ENCODE peak calls at places on chromosome 12, in ten cellular contexts. J, C, Y, M, L, D, X, Q, V and B are unnamed samples. For H3K27me3, the result is how much of the 10 kb centered on the place peaks cover.

GRCh38 chr12:93351726-93352125 is 26.0 kb upstream of the NUDT4 start:
- DNase-seq in Q (no peak), X (no peak), V (no peak), D (no peak), Y (no peak), J (no peak), M (no peak), C (no peak), L (no peak), B (no peak)

GRCh38 chr12:77152623-77153193 is 87.3 kb upstream of the E2F7 start:
- DNase-seq in M (no peak), V (no peak), L (no peak), Q (no peak), C (no peak), D (peak), Y (peak), X (no peak), J (no peak), B (no peak)

GRCh38 chr12:107372229-107372658 is 278.9 kb upstream of the CRY1 start:
- DNase-seq in L (no peak), D (no peak), C (no peak), Q (no peak), J (no peak), Y (no peak), M (no peak), V (no peak), X (no peak), B (peak)

GRCh38 chr12:67705394-67706370 is 57.1 kb downstream of the DYRK2 start:
- DNase-seq in J (no peak), Q (no peak), M (no peak), C (no peak), L (no peak), Y (no peak), D (no peak), X (no peak), V (no peak), B (no peak)

GRCh38 chr12:113104953-113105510 is 30.5 kb downstream of the RASAL1 start:
- DNase-seq in C (no peak), M (no peak), L (no peak), D (no peak), V (no peak), X (no peak), Y (no peak), J (no peak), Q (no peak), B (no peak)

GRCh38 chr12:112468041-112468440 is 49.3 kb downstream of the PTPN11 start:
- DNase-seq in C (no peak), J (no peak), M (no peak), V (no peak), X (no peak), D (no peak), Q (no peak), L (no peak), Y (no peak), B (no peak)

GRCh38 chr12:109910969-109911348 is 10.9 kb downstream of the TCHP start:
- DNase-seq in V (no peak), D (peak), L (peak), X (no peak), Y (peak), M (no peak), J (no peak), Q (no peak), C (no peak), B (no peak)

GRCh38 chr12:42325326-42325775 is 543 bp downstream of the ZCRB1 start:
- DNase-seq in C (no peak), Y (no peak), X (no peak), V (no peak), J (no peak), D (no peak), Q (no peak), M (no peak), L (no peak), B (no peak)

GRCh38 chr12:7047318-7047717 is 13.2 kb upstream of the C1S start:
- DNase-seq in M (no peak), V (no peak), J (no peak), Q (no peak), C (no peak), D (no peak), L (no peak), Y (no peak), X (no peak), B (no peak)

GRCh38 chr12:6936642-6937480 is 6.8 kb upstream of the RNU7-1 start:
- DNase-seq in D (no peak), J (peak), C (peak), V (no peak), Y (peak), X (no peak), Q (no peak), L (peak), M (no peak), B (no peak)

GRCh38 chr12:5292651-5293050 is 139.3 kb upstream of the NTF3 start:
- DNase-seq in C (no peak), L (no peak), Q (no peak), J (no peak), V (no peak), X (no peak), D (no peak), Y (no peak), M (no peak), B (no peak)

GRCh38 chr12:42979746-42980145 is 390.2 kb upstream of the PRICKLE1 start:
- DNase-seq in Y (no peak), Q (no peak), M (no peak), V (no peak), X (no peak), L (no peak), D (no peak), J (no peak), C (no peak), B (no peak)

GRCh38 chr12:69545081-69545480 is 40.2 kb upstream of the CCT2 start:
- DNase-seq in V (no peak), Q (no peak), M (no peak), X (no peak), D (no peak), Y (no peak), L (no peak), C (no peak), J (no peak), B (no peak)

GRCh38 chr12:21848192-21848591 is 73.7 kb upstream of the KCNJ8 start:
- DNase-seq in J (no peak), M (no peak), X (no peak), C (no peak), Q (no peak), D (no peak), Y (no peak), V (no peak), L (no peak), B (no peak)

GRCh38 chr12:3748620-3749019 is 4.3 kb downstream of the CRACR2A start:
- DNase-seq in Q (no peak), V (no peak), Y (no peak), X (no peak), L (no peak), D (no peak), J (no peak), C (no peak), M (no peak), B (no peak)

GRCh38 chr12:51318846-51319570 is 5.0 kb downstream of the BIN2 start:
- DNase-seq in C (no peak), J (no peak), Q (no peak), V (no peak), D (no peak), X (no peak), L (no peak), Y (no peak), M (no peak), B (peak)

GRCh38 chr12:111413442-111414086 is 7.8 kb downstream of the SH2B3 start:
- DNase-seq in Y (no peak), D (no peak), M (no peak), Q (no peak), C (no peak), J (no peak), X (no peak), V (no peak), L (no peak), B (no peak)

GRCh38 chr12:82479511-82479910 is 121.2 kb downstream of the METTL25 start:
- DNase-seq in L (no peak), Q (no peak), Y (peak), J (no peak), C (no peak), V (no peak), X (no peak), D (no peak), M (no peak), B (no peak)

GRCh38 chr12:52766351-52767019 is 10.7 kb downstream of the KRT76 start:
- DNase-seq in M (no peak), D (no peak), V (no peak), Q (no peak), Y (no peak), X (no peak), C (no peak), L (no peak), J (no peak), B (no peak)

GRCh38 chr12:6570264-6570887 is 2.3 kb upstream of the NOP2 start:
- DNase-seq in Y (peak), J (no peak), L (peak), X (peak), D (peak), C (peak), Q (no peak), V (peak), M (no peak), B (peak)

GRCh38 chr12:57849035-57849434 is 2.5 kb upstream of the CTDSP2 start:
- DNase-seq in Y (no peak), C (no peak), Q (no peak), M (no peak), L (no peak), V (no peak), D (no peak), X (no peak), J (no peak), B (no peak)

GRCh38 chr12:125330645-125331341 is 265.6 kb downstream of the AACS start:
- DNase-seq in J (peak), D (peak), X (peak), M (peak), Q (peak), V (peak), L (peak), Y (peak), C (peak), B (peak)

GRCh38 chr12:46661161-46661845 is 164.5 kb downstream of the SLC38A4 start:
- DNase-seq in X (peak), Q (peak), D (peak), Y (peak), J (no peak), V (peak), C (no peak), L (no peak), M (no peak), B (no peak)

GRCh38 chr12:23473071-23473470 is 476.4 kb downstream of the SOX5 start:
- DNase-seq in X (no peak), M (no peak), L (no peak), D (no peak), J (no peak), C (no peak), Y (no peak), Q (no peak), V (no peak), B (no peak)

GRCh38 chr12:101480849-101481248 is 5.7 kb downstream of the SPIC start:
- DNase-seq in Y (no peak), X (no peak), J (no peak), C (no peak), L (no peak), V (no peak), M (no peak), Q (no peak), D (no peak), B (no peak)

GRCh38 chr12:42887657-42888056 is 298.1 kb upstream of the PRICKLE1 start:
- DNase-seq in V (no peak), M (no peak), X (no peak), D (no peak), Q (no peak), L (no peak), Y (no peak), J (no peak), C (no peak), B (no peak)

GRCh38 chr12:129196927-129197326 is 343.6 kb downstream of the GLT1D1 start:
- DNase-seq in Q (no peak), C (no peak), X (no peak), Y (no peak), J (no peak), M (no peak), D (no peak), L (no peak), V (no peak), B (no peak)

GRCh38 chr12:93912086-93912733 is 235.0 kb downstream of the CRADD start:
- DNase-seq in X (no peak), C (no peak), L (no peak), M (no peak), D (no peak), V (no peak), Q (no peak), J (no peak), Y (no peak), B (no peak)

GRCh38 chr12:18837025-18837424 is 99.1 kb downstream of the CAPZA3 start:
- DNase-seq in C (no peak), V (no peak), D (no peak), Y (no peak), L (no peak), X (peak), Q (no peak), J (peak), M (no peak), B (no peak)

GRCh38 chr12:25984759-25985158 is 26.3 kb downstream of the RASSF8 start:
- DNase-seq in M (no peak), D (no peak), J (no peak), X (no peak), Q (no peak), L (no peak), V (no peak), Y (no peak), C (no peak), B (no peak)
- H3K27me3 ChIP-seq in M (under half), D (under half), J (under half), X (under half), Q (under half), L (under half), V (under half), Y (under half), C (under half), B (under half)

GRCh38 chr12:108647936-108648287 is 14.2 kb upstream of the SELPLG start:
- DNase-seq in J (no peak), V (no peak), D (no peak), L (no peak), Y (no peak), C (no peak), X (no peak), Q (no peak), M (no peak), B (no peak)

GRCh38 chr12:108649668-108650067 is 16.0 kb upstream of the SELPLG start:
- DNase-seq in M (no peak), X (no peak), D (no peak), Q (no peak), C (no peak), V (no peak), L (no peak), Y (no peak), J (no peak), B (no peak)

GRCh38 chr12:108647199-108647935 is 13.7 kb upstream of the SELPLG start:
- DNase-seq in V (no peak), L (no peak), J (no peak), D (no peak), Y (peak), Q (no peak), M (no peak), C (no peak), X (no peak), B (no peak)

GRCh38 chr12:108649126-108649525 is 15.4 kb upstream of the SELPLG start:
- DNase-seq in D (no peak), Y (no peak), V (no peak), Q (no peak), X (no peak), M (no peak), J (no peak), C (no peak), L (no peak), B (no peak)

DNA sequence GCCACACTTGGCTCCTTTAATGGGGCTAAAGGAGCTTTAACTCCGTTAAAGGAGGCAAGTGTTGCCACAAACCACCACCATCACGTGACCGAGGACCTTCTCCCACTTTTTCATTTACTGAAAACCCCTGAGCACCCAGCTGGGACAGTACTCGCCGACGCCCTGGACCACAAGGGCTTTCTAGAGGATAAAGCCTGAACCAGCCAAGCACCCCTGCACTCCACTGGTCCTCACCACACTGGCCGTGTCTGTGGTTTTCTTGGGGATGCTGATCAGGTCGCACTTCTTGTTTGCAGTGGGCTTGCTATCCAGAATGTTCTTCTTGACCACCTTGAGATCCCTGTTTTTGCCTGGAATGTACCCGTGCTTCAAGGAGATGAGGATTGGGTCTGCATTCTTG is 14.7 kb upstream of the SELPLG start:
- DNase-seq in J (no peak), Q (no peak), V (no peak), Y (no peak), M (no peak), C (no peak), L (no peak), X (no peak), D (no peak), B (no peak)
- H3K27ac ChIP-seq in J (peak), Q (peak), V (no peak), Y (no peak), M (peak), C (no peak), L (no peak), X (no peak), D (no peak), B (no peak)

GRCh38 chr12:89345830-89346740 is 6.2 kb downstream of the DUSP6 start:
- DNase-seq in C (no peak), X (no peak), Y (peak), J (no peak), Q (peak), D (no peak), V (peak), M (no peak), L (peak), B (no peak)

GRCh38 chr12:89348894-89349669 is 3.2 kb downstream of the DUSP6 start:
- DNase-seq in M (no peak), Y (no peak), Q (no peak), V (no peak), J (no peak), L (no peak), D (no peak), C (no peak), X (no peak), B (no peak)

GRCh38 chr12:89346741-89347324 is 5.5 kb downstream of the DUSP6 start:
- DNase-seq in Q (peak), C (no peak), M (no peak), L (no peak), D (peak), J (peak), X (no peak), Y (peak), V (no peak), B (no peak)

GRCh38 chr12:89345376-89345775 is 6.9 kb downstream of the DUSP6 start:
- DNase-seq in V (no peak), D (no peak), J (no peak), M (no peak), L (no peak), C (no peak), Q (no peak), Y (no peak), X (no peak), B (no peak)

DNA sequence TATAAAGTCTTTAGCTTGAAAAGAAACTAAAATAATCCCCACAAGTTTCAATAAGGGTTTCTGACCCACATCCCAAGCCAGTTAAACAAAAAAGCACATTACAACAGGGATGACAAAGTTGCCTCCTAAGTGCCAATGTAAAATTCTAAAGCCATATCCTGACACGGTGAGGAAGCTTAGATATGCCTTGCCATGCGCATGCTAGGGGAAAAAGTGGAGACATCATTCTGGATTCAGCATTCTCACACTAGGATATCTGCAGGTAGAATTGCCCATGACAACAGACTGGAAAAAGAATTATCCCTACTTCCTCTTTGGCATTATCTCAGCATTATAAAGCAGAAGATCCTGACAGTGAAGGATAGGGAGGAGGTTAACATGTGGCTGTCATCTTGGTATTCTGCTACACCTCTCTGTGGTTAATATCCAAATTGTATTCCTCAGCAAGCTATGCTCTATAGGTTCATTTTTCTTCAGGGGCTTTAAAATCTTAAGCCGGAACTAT is 4.9 kb downstream of the DUSP6 start:
- DNase-seq in Q (no peak), Y (no peak), J (no peak), M (no peak), C (no peak), L (no peak), V (no peak), X (no peak), D (no peak), B (no peak)
- H3K27me3 ChIP-seq in Q (under half), Y (under half), J (under half), M (under half), C (under half), L (under half), V (under half), X (under half), D (under half), B (under half)

GRCh38 chr12:74328623-74329022 is 209.0 kb upstream of the ATXN7L3B start:
- DNase-seq in Q (no peak), V (no peak), D (no peak), X (no peak), Y (peak), M (no peak), L (no peak), J (no peak), C (no peak), B (no peak)
- H3K27ac ChIP-seq in Q (no peak), V (no peak), D (no peak), X (no peak), Y (no peak), M (no peak), L (no peak), J (no peak), C (no peak), B (no peak)

DNA sequence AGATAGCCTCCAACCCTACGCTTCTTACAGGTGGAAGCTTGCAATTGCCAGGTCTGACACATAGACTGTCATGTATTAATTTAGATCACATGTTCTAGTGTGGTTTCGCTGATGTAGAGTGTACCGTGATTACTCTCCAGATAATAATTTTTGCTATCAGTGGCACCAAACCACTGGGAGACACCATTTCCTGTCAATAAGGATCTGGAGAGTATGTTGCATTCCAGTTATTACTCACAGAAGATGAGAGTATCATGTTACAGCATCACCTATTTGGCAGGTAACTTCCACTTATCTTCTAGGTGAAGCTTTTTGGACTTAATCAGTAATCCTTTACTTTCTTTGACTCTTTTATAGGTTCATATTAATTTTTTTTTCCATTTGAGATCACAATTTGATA is 147.2 kb downstream of the HELB start:
- DNase-seq in L (no peak), D (no peak), M (no peak), X (no peak), J (no peak), Y (no peak), V (no peak), Q (no peak), C (no peak), B (no peak)
- H3K27me3 ChIP-seq in L (under half), D (under half), M (under half), X (under half), J (under half), Y (under half), V (under half), Q (under half), C (under half), B (under half)

DNA sequence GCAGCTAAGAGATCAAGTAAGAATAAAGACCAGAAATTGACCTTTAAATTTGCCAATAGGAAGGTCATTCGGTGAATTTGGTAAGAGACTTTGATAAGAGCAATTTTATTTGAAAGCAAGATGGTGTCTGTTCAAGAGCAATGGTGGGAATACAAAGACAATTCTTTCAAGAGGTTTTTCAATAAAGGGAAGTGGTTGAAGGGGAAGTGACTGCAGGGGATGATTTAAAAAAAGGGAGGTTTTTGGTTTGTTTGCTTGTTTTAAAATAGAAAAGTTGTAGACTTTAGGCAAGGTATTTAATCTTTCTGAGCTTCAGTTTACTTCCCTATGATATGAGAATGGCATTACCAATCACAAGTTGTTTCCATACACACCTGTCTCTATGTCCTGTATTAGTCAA is 4.3 kb upstream of the APPL2 start:
- DNase-seq in J (no peak), D (no peak), Y (no peak), Q (no peak), M (no peak), C (no peak), V (no peak), X (no peak), L (no peak), B (no peak)
- H3K27ac ChIP-seq in J (no peak), D (no peak), Y (no peak), Q (no peak), M (no peak), C (no peak), V (no peak), X (no peak), L (no peak), B (no peak)

GRCh38 chr12:54998958-54999510 is 14.5 kb upstream of the TESPA1 start:
- DNase-seq in Y (no peak), Q (no peak), M (no peak), C (no peak), X (no peak), L (no peak), J (no peak), D (no peak), V (no peak), B (no peak)
- H3K27me3 ChIP-seq in Y (under half), Q (under half), M (under half), C (under half), X (under half), L (under half), J (under half), D (under half), V (under half), B (under half)

GRCh38 chr12:20096430-20096829 is 271.9 kb upstream of the PDE3A start:
- DNase-seq in V (no peak), L (no peak), D (no peak), X (no peak), C (no peak), M (no peak), Q (no peak), Y (no peak), J (no peak), B (no peak)
- H3K27ac ChIP-seq in V (no peak), L (no peak), D (no peak), X (no peak), C (no peak), M (no peak), Q (peak), Y (no peak), J (no peak), B (no peak)